ENCODE peak calls at places on chromosomes 2 and 18, in eight cellular contexts. Z is HFF-Myc; M is neuronal stem cell; B is hepatocyte; J is SK-N-MC; U is PC-3; G is GM23248; W is CD8-positive, alpha-beta memory T cell. I is an unnamed sample.

GRCh38 chr18:10439898-10440297 is 14.5 kb upstream of the APCDD1 start:
- DNase-seq in J (no peak), Z (no peak), G (no peak), B (no peak), M (no peak), W (no peak), U (no peak), I (no peak)

GRCh38 chr2:171979103-171979502 is 20.6 kb upstream of the METAP1D start:
- DNase-seq in U (no peak), M (no peak), J (no peak), W (no peak), Z (no peak), G (no peak), B (no peak), I (no peak)

GRCh38 chr2:43402002-43402401 is 175.6 kb upstream of the ZFP36L2 start:
- DNase-seq in G (no peak), Z (no peak), M (no peak), J (no peak), W (no peak), B (no peak), U (no peak), I (no peak)

GRCh38 chr18:35697869-35698268 is 116.3 kb downstream of the GALNT1 start:
- DNase-seq in M (no peak), W (no peak), G (peak), Z (no peak), J (no peak), U (no peak), B (no peak), I (no peak)

GRCh38 chr2:164816900-164817299 is 24.7 kb downstream of the COBLL1 start:
- DNase-seq in G (no peak), B (no peak), J (no peak), U (no peak), M (no peak), Z (no peak), W (no peak), I (no peak)

GRCh38 chr2:44275915-44276279 is 617 bp downstream of the SLC3A1 start:
- DNase-seq in M (no peak), U (peak), J (no peak), G (peak), Z (no peak), W (no peak), B (peak), I (no peak)

GRCh38 chr2:221346411-221346810 is 225.7 kb downstream of the EPHA4 start:
- DNase-seq in U (no peak), M (no peak), B (no peak), J (no peak), W (no peak), Z (no peak), G (peak), I (no peak)

GRCh38 chr2:176239016-176239415 is 30.2 kb upstream of the MTX2 start:
- DNase-seq in U (no peak), Z (no peak), B (no peak), J (no peak), G (no peak), W (no peak), M (no peak), I (no peak)

DNA sequence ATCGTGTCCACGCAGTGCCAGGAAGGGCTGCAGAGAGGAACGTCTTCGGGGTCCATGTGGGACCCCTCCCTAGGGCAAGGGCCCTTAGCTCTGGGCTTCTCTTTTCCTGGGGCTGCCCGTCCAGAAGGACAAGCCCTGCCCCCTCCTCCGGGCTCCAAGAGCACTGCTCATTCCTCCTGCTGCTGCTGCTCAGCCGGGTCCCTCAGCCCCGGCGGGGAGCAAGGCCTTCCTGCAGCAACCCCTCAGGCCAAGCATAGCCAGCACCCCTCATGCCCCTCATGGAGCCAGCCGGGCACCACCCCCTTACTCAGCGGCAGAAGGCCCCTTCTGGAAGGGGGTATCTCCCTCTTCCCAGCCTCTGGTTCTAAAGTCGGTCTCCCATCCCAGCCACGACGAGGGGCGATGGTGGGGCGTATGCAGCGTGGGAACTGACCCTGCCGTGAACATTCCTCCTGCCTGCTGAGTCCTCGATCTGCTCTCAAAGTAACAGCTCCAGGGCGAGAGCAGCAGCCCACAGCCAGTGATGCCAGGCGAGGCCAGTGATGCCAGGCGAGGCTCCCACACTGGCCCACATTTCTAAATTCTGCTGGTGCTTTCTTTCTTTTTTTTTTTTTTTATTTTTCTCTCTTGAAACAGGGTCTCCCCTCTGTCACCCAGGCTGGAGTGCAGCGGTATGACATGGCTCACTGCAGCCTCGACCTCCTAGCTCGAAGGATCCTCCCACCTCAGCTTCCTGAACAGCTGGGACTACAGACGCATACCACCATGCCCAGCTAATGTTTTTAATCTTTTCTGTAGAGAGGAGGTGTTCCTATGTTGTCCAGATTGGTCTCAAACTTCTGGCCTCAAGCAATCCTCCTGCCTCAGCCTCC is 99.7 kb downstream of the HDAC4 start:
- DNase-seq in J (no peak), W (no peak), M (no peak), Z (no peak), B (no peak), G (no peak), U (no peak), I (no peak)
- H3K4me3 ChIP-seq in J (no peak), W (no peak), M (no peak), Z (no peak), B (no peak), G (no peak), U (no peak), I (no peak)

GRCh38 chr2:84927275-84927627 is 21.8 kb downstream of the TMSB10 start:
- DNase-seq in W (no peak), J (no peak), U (no peak), M (no peak), B (no peak), Z (no peak), G (no peak), I (no peak)
- H3K4me3 ChIP-seq in W (no peak), J (peak), U (peak), M (no peak), B (no peak), Z (no peak), G (peak), I (peak)

GRCh38 chr2:95143838-95144237 is 15.8 kb downstream of the ZNF514 start:
- DNase-seq in J (no peak), M (no peak), Z (no peak), U (no peak), G (no peak), W (no peak), B (no peak), I (no peak)

DNA sequence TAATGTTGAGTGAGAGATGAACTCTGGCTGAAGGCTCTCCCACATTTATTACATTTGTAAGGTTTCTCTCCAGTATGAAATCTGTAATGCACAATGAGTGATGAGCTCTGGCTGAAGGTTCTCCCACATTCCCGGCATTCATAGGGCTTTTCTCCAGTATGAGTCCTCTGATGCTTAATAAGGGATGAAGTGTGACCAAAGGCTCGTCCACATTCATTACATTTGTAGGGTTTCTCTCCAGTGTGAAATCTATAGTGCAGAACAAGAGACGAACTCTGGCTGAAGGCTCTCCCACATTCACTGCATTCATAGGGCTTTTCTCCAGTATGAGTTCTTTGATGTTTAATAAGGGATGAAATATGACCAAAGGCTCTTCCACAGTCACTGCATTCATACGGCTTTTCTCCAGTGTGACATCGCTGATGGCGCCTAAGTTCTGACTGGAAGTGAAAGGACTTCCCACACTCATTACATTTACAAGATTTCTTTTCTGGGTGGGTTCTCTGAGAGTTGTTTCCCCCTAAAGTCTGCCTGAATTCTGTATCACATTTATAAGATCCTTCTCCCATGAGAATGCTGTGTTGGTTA is 10.2 kb downstream of the ZNF514 start:
- DNase-seq in J (no peak), Z (no peak), W (no peak), G (peak), B (no peak), M (no peak), U (no peak), I (no peak)
- H3K4me3 ChIP-seq in J (no peak), Z (no peak), W (no peak), G (no peak), B (peak), M (no peak), U (no peak), I (no peak)

GRCh38 chr2:168429988-168430387 is 26.1 kb upstream of the CERS6 start:
- DNase-seq in W (no peak), U (no peak), M (no peak), B (no peak), J (no peak), G (no peak), Z (no peak), I (no peak)

GRCh38 chr2:168428431-168428830 is 27.6 kb upstream of the CERS6 start:
- DNase-seq in G (no peak), B (no peak), Z (no peak), U (no peak), M (no peak), W (no peak), J (no peak), I (no peak)

GRCh38 chr2:168431301-168432024 is 24.6 kb upstream of the CERS6 start:
- DNase-seq in J (no peak), W (no peak), U (no peak), M (no peak), Z (no peak), G (no peak), B (no peak), I (no peak)

GRCh38 chr2:168432100-168432499 is 24.0 kb upstream of the CERS6 start:
- DNase-seq in J (no peak), G (no peak), B (no peak), M (no peak), W (no peak), Z (no peak), U (no peak), I (no peak)

GRCh38 chr2:168430431-168430830 is 25.6 kb upstream of the CERS6 start:
- DNase-seq in B (no peak), U (no peak), W (no peak), M (no peak), J (no peak), G (no peak), Z (no peak), I (no peak)
- H3K4me3 ChIP-seq in B (no peak), U (no peak), W (no peak), M (no peak), J (no peak), G (no peak), Z (no peak), I (no peak)

GRCh38 chr18:28065793-28066186 is 111.1 kb downstream of the CDH2 start:
- DNase-seq in Z (no peak), J (no peak), W (no peak), U (no peak), B (no peak), G (peak), M (no peak), I (no peak)

GRCh38 chr18:28062446-28062845 is 114.5 kb downstream of the CDH2 start:
- DNase-seq in M (no peak), G (peak), B (no peak), J (no peak), Z (no peak), U (no peak), W (no peak), I (no peak)

GRCh38 chr18:28063181-28063790 is 113.6 kb downstream of the CDH2 start:
- DNase-seq in B (no peak), M (no peak), Z (no peak), W (no peak), U (no peak), J (no peak), G (peak), I (no peak)

GRCh38 chr18:28067346-28067745 is 109.6 kb downstream of the CDH2 start:
- DNase-seq in M (no peak), U (no peak), B (no peak), G (no peak), J (no peak), W (no peak), Z (no peak), I (no peak)

GRCh38 chr18:28065031-28065792 is 111.7 kb downstream of the CDH2 start:
- DNase-seq in J (no peak), G (peak), M (peak), W (no peak), B (peak), Z (peak), U (peak), I (no peak)
- H3K4me3 ChIP-seq in J (no peak), G (peak), M (no peak), W (no peak), B (no peak), Z (no peak), U (no peak), I (no peak)

DNA sequence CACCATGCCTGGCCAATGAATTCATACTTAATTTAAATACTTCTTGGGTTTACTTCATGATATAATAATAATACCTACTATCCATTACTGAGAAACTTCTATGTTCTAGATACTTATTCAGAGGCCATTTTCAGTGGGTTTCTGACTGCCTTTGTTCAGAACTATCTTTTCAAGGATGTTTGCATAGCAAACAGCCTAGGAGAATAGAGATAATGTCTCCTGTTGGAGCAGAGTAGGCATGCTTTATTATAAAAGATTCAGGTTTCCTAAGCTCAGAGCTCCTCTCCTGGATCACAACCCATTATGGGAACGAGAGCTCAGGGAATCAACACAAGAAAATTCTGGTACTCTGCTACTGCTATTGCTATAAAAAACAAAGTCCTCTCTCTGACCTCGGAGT is 11.1 kb downstream of the FASTKD1 start:
- DNase-seq in B (no peak), U (no peak), W (no peak), M (no peak), Z (no peak), J (no peak), G (no peak), I (no peak)
- H3K4me3 ChIP-seq in B (no peak), U (no peak), W (no peak), M (no peak), Z (no peak), J (no peak), G (no peak), I (no peak)

GRCh38 chr18:21100678-21101077 is 10.9 kb downstream of the ROCK1 start:
- DNase-seq in B (no peak), W (no peak), U (no peak), J (no peak), Z (no peak), G (no peak), M (no peak), I (no peak)

GRCh38 chr18:21101172-21101571 is 10.4 kb downstream of the ROCK1 start:
- DNase-seq in B (no peak), M (no peak), G (no peak), J (no peak), U (no peak), Z (no peak), W (no peak), I (no peak)

GRCh38 chr18:21109936-21110666 is 1.5 kb downstream of the ROCK1 start:
- DNase-seq in Z (no peak), M (no peak), B (no peak), G (peak), U (peak), W (no peak), J (no peak), I (no peak)

GRCh38 chr18:21110667-21111350 is 804 bp downstream of the ROCK1 start:
- DNase-seq in W (peak), J (no peak), Z (no peak), B (peak), M (peak), G (peak), U (peak), I (peak)

DNA sequence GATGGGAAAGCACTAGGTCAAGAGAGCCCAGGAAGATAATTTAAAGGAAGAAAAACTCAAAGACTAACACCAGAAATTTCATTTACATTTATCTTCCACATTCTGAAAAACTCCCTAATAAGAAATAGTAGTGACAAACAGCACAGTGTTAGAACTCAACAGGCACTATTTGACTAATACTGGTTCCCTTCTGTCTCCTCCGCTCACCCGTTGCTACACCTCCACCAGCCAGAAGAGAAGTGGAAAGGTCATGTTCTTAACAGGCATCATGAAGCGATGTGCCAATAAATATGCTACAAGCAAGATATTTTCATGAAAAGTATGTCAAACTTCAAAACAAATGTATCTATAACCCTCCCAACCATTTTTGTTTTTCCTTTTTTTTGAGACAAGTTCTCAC is 5.7 kb downstream of the ROCK1 start:
- DNase-seq in Z (no peak), M (no peak), B (no peak), U (no peak), W (no peak), J (no peak), G (no peak), I (no peak)
- H3K4me3 ChIP-seq in Z (no peak), M (no peak), B (no peak), U (no peak), W (no peak), J (no peak), G (no peak), I (no peak)

GRCh38 chr18:76979906-76980305 is 152.7 kb downstream of the MBP start:
- DNase-seq in U (no peak), W (no peak), J (no peak), G (no peak), Z (no peak), M (no peak), B (no peak), I (no peak)

GRCh38 chr18:76979111-76979751 is 153.4 kb downstream of the MBP start:
- DNase-seq in B (no peak), U (no peak), W (no peak), M (no peak), Z (no peak), J (no peak), G (no peak), I (no peak)

GRCh38 chr18:76982038-76982437 is 150.5 kb downstream of the MBP start:
- DNase-seq in J (no peak), G (no peak), W (no peak), B (no peak), Z (no peak), M (no peak), U (no peak), I (no peak)

GRCh38 chr18:76981388-76981968 is 151.1 kb downstream of the MBP start:
- DNase-seq in U (no peak), W (no peak), Z (no peak), J (no peak), B (no peak), M (no peak), G (no peak), I (no peak)

GRCh38 chr18:76980663-76981387 is 151.8 kb downstream of the MBP start:
- DNase-seq in G (no peak), B (no peak), J (no peak), M (no peak), U (no peak), Z (no peak), W (no peak), I (no peak)
- H3K4me3 ChIP-seq in G (no peak), B (no peak), J (no peak), M (no peak), U (no peak), Z (no peak), W (no peak), I (no peak)

GRCh38 chr2:200713704-200714064 is 98.0 kb upstream of the BZW1 start:
- DNase-seq in G (no peak), U (no peak), W (no peak), J (no peak), Z (no peak), M (no peak), B (no peak), I (no peak)
- H3K4me3 ChIP-seq in G (peak), U (peak), W (peak), J (no peak), Z (no peak), M (no peak), B (no peak), I (no peak)

DNA sequence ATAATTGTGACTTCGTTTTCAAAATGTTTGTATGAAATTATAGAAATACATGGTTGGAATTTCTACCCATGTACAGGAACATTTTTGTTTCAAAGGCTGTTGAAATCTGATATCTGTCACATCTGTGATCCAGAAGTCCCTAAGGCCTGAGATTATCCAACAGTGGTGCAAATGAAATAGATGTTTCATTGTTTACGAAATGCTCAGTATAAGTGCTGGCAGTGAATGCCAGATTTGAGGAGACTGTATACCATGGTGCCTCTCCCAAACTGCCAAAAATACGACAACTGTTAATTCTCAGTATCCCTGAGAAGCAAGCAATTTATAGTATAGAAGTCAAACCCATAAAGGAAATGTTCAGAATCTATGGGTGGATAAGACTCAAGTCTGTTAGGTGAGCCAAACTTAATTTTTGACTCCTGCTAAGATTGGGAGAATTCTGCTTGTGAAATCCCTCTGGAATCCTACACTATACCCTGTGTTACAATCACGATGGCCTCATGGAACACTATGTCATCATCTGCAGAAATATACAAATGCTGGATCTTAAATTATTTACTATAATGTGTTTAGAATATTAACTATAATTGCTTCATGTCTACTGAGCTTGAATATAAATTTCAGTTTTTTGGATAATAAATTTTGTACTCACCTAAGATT is 71.2 kb upstream of the DOCK10 start:
- DNase-seq in B (no peak), G (peak), Z (peak), M (no peak), W (no peak), J (no peak), U (no peak), I (no peak)
- H3K4me3 ChIP-seq in B (no peak), G (no peak), Z (no peak), M (no peak), W (no peak), J (no peak), U (no peak), I (no peak)